ENCODE peak calls at places on chromosomes 13 and 19, in seven cellular contexts. G is heart right ventricle; W is IMR-90; H is CD8-positive, alpha-beta T cell; O is thoracic aorta; D is colonic mucosa; Y is fibroblast of lung. N is an unnamed sample.

GRCh38 chr19:2779121-2779740 is 3.8 kb downstream of the SGTA start:
- DNase-seq in G (no peak), W (no peak), H (no peak), O (no peak), D (no peak), Y (no peak), N (no peak)

GRCh38 chr19:3537101-3537437 is 1.9 kb upstream of the TEKTIP1 start:
- DNase-seq in G (no peak), W (no peak), H (no peak), O (no peak), D (no peak), Y (no peak), N (no peak)

GRCh38 chr19:41785653-41786052 is 10.7 kb upstream of the CEACAM3 start:
- DNase-seq in G (peak; percentile 18), W (peak; percentile 65), H (peak; percentile 63), O (no peak), D (peak; percentile 81), Y (peak; percentile 68), N (no peak)

GRCh38 chr19:57279418-57280164 is 694 bp upstream of the ZNF460 start:
- DNase-seq in G (peak; percentile 86), W (peak; percentile 97), H (peak; percentile 67), O (peak; percentile 84), D (peak; percentile 91), Y (peak; percentile 98), N (peak; percentile 91)

GRCh38 chr13:27679896-27680295 is 58.2 kb downstream of the POLR1D start:
- DNase-seq in G (no peak), W (no peak), H (no peak), O (no peak), D (no peak), Y (no peak), N (no peak)

GRCh38 chr13:86882107-86882506 is 789.1 kb upstream of the SLITRK5 start:
- DNase-seq in G (no peak), W (no peak), H (no peak), O (no peak), D (no peak), Y (no peak), N (no peak)

GRCh38 chr19:898663-899062 is 5.4 kb downstream of the RNU6-9 start:
- DNase-seq in G (no peak), W (no peak), H (no peak), O (no peak), D (no peak), Y (no peak), N (no peak)

GRCh38 chr19:44050740-44051653 is 839 bp upstream of the ZNF223 start:
- DNase-seq in G (no peak), W (no peak), H (no peak), O (no peak), D (peak; percentile 58), Y (no peak), N (no peak)

GRCh38 chr19:30969586-30969985 is 379.6 kb downstream of the TSHZ3 start:
- DNase-seq in G (no peak), W (no peak), H (no peak), O (no peak), D (no peak), Y (peak; percentile 2), N (no peak)

GRCh38 chr13:39129253-39129652 is 91.0 kb downstream of the NHLRC3 start:
- DNase-seq in G (no peak), W (no peak), H (no peak), O (no peak), D (no peak), Y (no peak), N (no peak)

GRCh38 chr13:98942485-98942884 is 35.4 kb downstream of the DOCK9 start:
- DNase-seq in G (no peak), W (no peak), H (no peak), O (no peak), D (no peak), Y (no peak), N (no peak)

GRCh38 chr13:113935081-113935511 is 38.8 kb downstream of the C13orf46 start:
- DNase-seq in G (no peak), W (no peak), H (no peak), O (no peak), D (no peak), Y (no peak), N (peak; percentile 37)

GRCh38 chr13:70703755-70704154 is 595.5 kb upstream of the KLHL1 start:
- DNase-seq in G (no peak), W (no peak), H (no peak), O (no peak), D (no peak), Y (peak; percentile 9), N (no peak)

GRCh38 chr13:103539265-103539664 is 473.0 kb upstream of the SLC10A2 start:
- DNase-seq in G (peak; percentile 11), W (no peak), H (no peak), O (no peak), D (no peak), Y (no peak), N (no peak)

GRCh38 chr13:81275666-81276258 is 934.8 kb upstream of the SPRY2 start:
- DNase-seq in G (no peak), W (no peak), H (no peak), O (no peak), D (no peak), Y (no peak), N (no peak)

GRCh38 chr13:98752942-98753290 is 444 bp upstream of the SLC15A1 start:
- DNase-seq in G (no peak), W (no peak), H (no peak), O (no peak), D (no peak), Y (no peak), N (no peak)

GRCh38 chr19:41299755-41300089 is 10.2 kb upstream of the CCDC97 start:
- DNase-seq in G (peak; percentile 64), W (peak; percentile 92), H (no peak), O (no peak), D (no peak), Y (peak; percentile 87), N (no peak)

GRCh38 chr13:75492389-75492788 is 10.4 kb upstream of the TBC1D4 start:
- DNase-seq in G (no peak), W (peak; percentile 69), H (no peak), O (no peak), D (no peak), Y (peak; percentile 24), N (no peak)

GRCh38 chr13:36774895-36775294 is 44.1 kb upstream of the RFXAP start:
- DNase-seq in G (no peak), W (no peak), H (no peak), O (no peak), D (no peak), Y (no peak), N (no peak)

GRCh38 chr13:48542581-48543341 is 9.9 kb upstream of the RCBTB2 start:
- DNase-seq in G (peak; percentile 47), W (peak; percentile 16), H (no peak), O (no peak), D (peak; percentile 45), Y (peak; percentile 26), N (no peak)

GRCh38 chr13:30113983-30114491 is 193.3 kb downstream of the KATNAL1 start:
- DNase-seq in G (no peak), W (no peak), H (no peak), O (no peak), D (peak; percentile 72), Y (no peak), N (no peak)

GRCh38 chr13:44930907-44931676 is 58.2 kb downstream of the NUFIP1 start:
- DNase-seq in G (no peak), W (no peak), H (no peak), O (no peak), D (no peak), Y (no peak), N (no peak)

GRCh38 chr13:23844132-23844531 is 45.1 kb downstream of the MIPEP start:
- DNase-seq in G (no peak), W (no peak), H (no peak), O (no peak), D (no peak), Y (no peak), N (no peak)

DNA sequence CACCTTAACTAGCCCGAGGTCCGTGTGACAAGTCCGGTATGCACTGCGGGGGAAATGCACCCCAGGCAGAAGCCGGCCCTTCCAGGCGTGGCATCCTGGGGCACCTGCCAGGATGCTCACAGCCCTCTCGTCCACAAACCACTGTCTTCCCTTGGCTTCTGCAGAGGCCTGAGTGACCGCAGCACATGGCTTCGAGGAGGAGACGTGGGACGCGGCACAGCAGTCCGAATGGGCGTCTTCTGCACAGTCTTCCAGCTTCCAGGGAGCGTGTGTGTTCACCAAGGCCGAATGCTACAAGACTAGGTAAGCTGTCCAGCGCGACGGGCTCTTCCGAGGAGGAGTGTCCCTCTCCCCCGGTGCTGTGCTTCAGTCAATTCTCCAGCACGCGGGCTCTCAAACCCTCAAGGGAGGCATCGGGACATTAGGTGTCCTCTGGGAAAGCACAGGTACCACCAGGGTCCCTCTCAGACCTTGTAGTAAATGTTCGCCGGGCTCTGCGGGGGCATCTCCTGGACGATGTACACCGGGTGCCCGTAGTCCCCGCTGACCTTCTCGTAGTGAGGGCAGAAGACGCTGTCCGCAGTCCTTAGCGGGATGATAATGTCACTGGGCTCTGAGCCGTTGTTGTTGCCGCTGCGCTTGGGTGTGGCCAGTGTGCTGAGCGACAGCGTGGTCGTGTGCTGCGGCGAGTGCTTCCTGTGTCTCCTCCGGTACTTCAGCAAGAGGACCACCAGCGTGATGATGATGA is 42.7 kb downstream of the EFNB2 start:
- DNase-seq in G (no peak), W (no peak), H (no peak), O (no peak), D (no peak), Y (no peak), N (no peak)
- H3K4me3 ChIP-seq in G (no peak overlapping the region), W (no peak overlapping the region), H (no peak overlapping the region), O (peak overlapping the region; percentile 61), D (no peak overlapping the region), Y (no peak overlapping the region), N (no peak overlapping the region)

DNA sequence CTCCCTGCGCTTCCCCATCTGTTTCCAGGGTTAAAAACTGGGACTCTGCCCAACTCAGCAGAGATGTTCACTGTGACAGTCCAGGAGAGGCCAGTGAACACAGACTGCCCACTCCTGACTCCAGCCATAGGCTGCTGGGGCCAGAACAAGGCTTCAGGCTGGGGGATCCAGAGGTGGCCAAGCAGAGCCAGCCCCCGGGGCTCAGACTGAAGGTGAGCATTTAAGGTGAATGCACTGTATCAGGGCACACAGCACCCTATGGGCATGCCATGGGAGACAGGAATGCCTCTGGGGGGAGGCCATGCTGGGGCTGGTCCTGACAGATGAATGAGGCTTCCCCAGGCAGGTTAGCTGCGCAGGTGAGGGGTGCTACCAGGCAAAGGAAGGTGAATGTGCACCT is 96.4 kb downstream of the TUBA3C start:
- DNase-seq in G (no peak), W (no peak), H (no peak), O (no peak), D (no peak), Y (no peak), N (no peak)
- H3K9me3 ChIP-seq in G (no peaks in the 10 kb centered on the region), W (peaks cover 46% of the 10 kb centered on the region), H (no peaks in the 10 kb centered on the region), O (no peaks in the 10 kb centered on the region), D (no peaks in the 10 kb centered on the region), Y (no peaks in the 10 kb centered on the region), N (no peaks in the 10 kb centered on the region)

DNA sequence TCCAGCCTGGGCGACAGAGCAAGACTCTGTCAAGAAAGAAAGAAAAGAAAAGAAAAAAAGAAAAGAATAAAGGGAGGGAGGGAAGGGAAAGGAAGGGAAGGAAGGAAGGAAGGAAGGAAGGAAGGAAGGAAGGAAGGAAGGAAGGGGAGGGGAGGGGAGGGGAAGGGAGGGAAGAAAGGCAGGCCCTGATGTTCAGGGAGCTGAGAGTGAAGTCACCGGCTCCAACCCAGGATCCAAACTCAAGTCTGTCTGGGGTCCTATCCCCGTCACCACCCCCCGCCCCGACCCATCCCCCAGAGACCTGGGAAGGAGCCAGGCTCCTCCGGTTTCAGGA is 5.8 kb upstream of the RDH13 start:
- DNase-seq in G (no peak), W (no peak), H (no peak), O (no peak), D (no peak), Y (no peak), N (no peak)
- H3K4me3 ChIP-seq in G (no peak overlapping the region), W (no peak overlapping the region), H (no peak overlapping the region), O (peak overlapping the region; percentile 60), D (peak overlapping the region; percentile 16), Y (no peak overlapping the region), N (no peak overlapping the region)

GRCh38 chr19:9456018-9456689 is 20.8 kb upstream of the ZNF266 start:
- DNase-seq in G (no peak), W (no peak), H (no peak), O (no peak), D (no peak), Y (no peak), N (no peak)
- H3K9me3 ChIP-seq in G (peaks cover 48% of the 10 kb centered on the region), W (peaks cover 28% of the 10 kb centered on the region), H (peaks cover 26% of the 10 kb centered on the region), O (peaks cover 62% of the 10 kb centered on the region), D (no peaks in the 10 kb centered on the region), Y (no peaks in the 10 kb centered on the region), N (peaks cover 22% of the 10 kb centered on the region)

N was measured in RWPE2.